ENCODE peak calls at places on chromosomes 1 and 21, in four cellular contexts. One of them, this sample, is unnamed.

GRCh38 chr1:39992888-39993287 is 37.9 kb downstream of the MFSD2A start:
- DNase-seq in fibroblast of lung: no peak
- DNase-seq in endodermal cell: peak; percentile 19
- DNase-seq in NT2/D1: no peak
- DNase-seq in this sample: no peak

GRCh38 chr1:3259020-3259419 is 190.0 kb downstream of the PRDM16 start:
- DNase-seq in fibroblast of lung: no peak
- DNase-seq in endodermal cell: no peak
- DNase-seq in NT2/D1: no peak
- DNase-seq in this sample: no peak

GRCh38 chr1:23664837-23665795 is 26.5 kb upstream of the RPL11 start:
- DNase-seq in fibroblast of lung: peak; percentile 26
- DNase-seq in endodermal cell: peak; percentile 61
- DNase-seq in NT2/D1: peak; percentile 13
- DNase-seq in this sample: peak; percentile 43

GRCh38 chr1:154839691-154840090 is 30.4 kb downstream of the KCNN3 start:
- DNase-seq in fibroblast of lung: no peak
- DNase-seq in endodermal cell: peak; percentile 74
- DNase-seq in NT2/D1: no peak
- DNase-seq in this sample: no peak

GRCh38 chr21:43287974-43288755 is 119.4 kb downstream of the CRYAA start:
- DNase-seq in fibroblast of lung: no peak
- DNase-seq in endodermal cell: no peak
- DNase-seq in NT2/D1: no peak
- DNase-seq in this sample: no peak

GRCh38 chr1:165162671-165163241 is 193.8 kb downstream of the LMX1A start:
- DNase-seq in fibroblast of lung: no peak
- DNase-seq in endodermal cell: peak; percentile 67
- DNase-seq in NT2/D1: no peak
- DNase-seq in this sample: peak; percentile 2

GRCh38 chr1:204003536-204003935 is 69.4 kb upstream of the SOX13 start:
- DNase-seq in fibroblast of lung: no peak
- DNase-seq in endodermal cell: no peak
- DNase-seq in NT2/D1: no peak
- DNase-seq in this sample: no peak

GRCh38 chr1:117586747-117587478 is 18.9 kb upstream of the TENT5C start:
- DNase-seq in fibroblast of lung: no peak
- DNase-seq in endodermal cell: no peak
- DNase-seq in NT2/D1: no peak
- DNase-seq in this sample: no peak

GRCh38 chr1:24743404-24744211 is 1.6 kb upstream of the CLIC4 start:
- DNase-seq in fibroblast of lung: peak; percentile 75
- DNase-seq in endodermal cell: peak; percentile 65
- DNase-seq in NT2/D1: no peak
- DNase-seq in this sample: peak; percentile 91
- H3K4me3 ChIP-seq in fibroblast of lung: peak overlapping the region; percentile 2
- H3K4me3 ChIP-seq in endodermal cell: no peak overlapping the region
- H3K4me3 ChIP-seq in NT2/D1: no peak overlapping the region
- H3K4me3 ChIP-seq in this sample: peak overlapping the region; percentile 39

DNA sequence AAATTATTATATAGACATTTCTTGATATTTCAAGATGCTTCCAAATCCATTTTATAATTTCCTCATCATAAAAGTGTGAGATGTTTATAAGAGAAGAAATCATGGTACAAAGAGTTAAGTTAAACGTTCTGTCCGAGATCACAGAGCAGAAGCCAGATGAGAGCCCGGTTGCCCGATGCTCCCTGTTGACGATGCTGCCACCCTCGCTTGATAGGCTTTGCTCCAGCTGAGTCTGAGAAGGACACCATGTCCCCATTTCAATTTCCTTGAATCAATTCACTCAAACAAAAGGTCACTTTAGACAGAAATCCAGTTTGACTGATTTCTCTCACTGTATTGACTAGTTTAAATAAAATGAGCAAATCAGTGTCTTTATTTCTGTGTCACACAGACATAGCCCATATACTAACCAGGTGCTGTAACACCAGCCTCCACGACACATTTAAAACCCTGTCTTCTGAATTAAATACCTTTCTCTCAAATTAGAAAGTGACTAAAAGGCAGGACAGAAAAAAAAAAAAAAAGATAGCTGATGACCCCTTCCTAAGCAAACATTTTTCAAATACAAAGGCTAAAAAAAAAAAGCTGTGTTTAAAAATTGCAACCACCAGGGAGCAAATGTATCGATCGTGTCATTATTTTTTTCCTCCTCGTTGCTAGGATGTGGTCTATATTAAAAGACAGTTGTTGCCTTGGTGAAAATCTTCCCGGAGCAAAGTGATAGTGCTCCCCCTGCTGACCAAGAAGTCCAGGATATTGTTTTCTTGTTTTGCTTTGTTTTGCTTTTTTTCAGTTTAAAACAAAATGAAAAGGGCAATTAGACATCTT is 35.2 kb downstream of the DNASE2B start:
- DNase-seq in fibroblast of lung: peak; percentile 85
- DNase-seq in endodermal cell: peak; percentile 77
- DNase-seq in NT2/D1: peak; percentile 64
- DNase-seq in this sample: peak; percentile 89
- H3K9ac ChIP-seq in fibroblast of lung: peak overlapping the region; percentile 29
- H3K9ac ChIP-seq in endodermal cell: no peak overlapping the region
- H3K9ac ChIP-seq in NT2/D1: no peak overlapping the region
- H3K9ac ChIP-seq in this sample: peak overlapping the region; percentile 47

GRCh38 chr1:202007279-202007678 is 3.1 kb upstream of the ELF3 start:
- DNase-seq in fibroblast of lung: no peak
- DNase-seq in endodermal cell: no peak
- DNase-seq in NT2/D1: no peak
- DNase-seq in this sample: no peak

GRCh38 chr1:202007703-202008489 is 2.5 kb upstream of the ELF3 start:
- DNase-seq in fibroblast of lung: no peak
- DNase-seq in endodermal cell: peak; percentile 93
- DNase-seq in NT2/D1: no peak
- DNase-seq in this sample: peak; percentile 62

GRCh38 chr1:202004711-202005110 is 5.7 kb upstream of the ELF3 start:
- DNase-seq in fibroblast of lung: no peak
- DNase-seq in endodermal cell: no peak
- DNase-seq in NT2/D1: no peak
- DNase-seq in this sample: no peak

GRCh38 chr1:202002447-202002846 is 7.9 kb upstream of the ELF3 start:
- DNase-seq in fibroblast of lung: no peak
- DNase-seq in endodermal cell: no peak
- DNase-seq in NT2/D1: no peak
- DNase-seq in this sample: no peak

GRCh38 chr1:202005958-202006357 is 4.4 kb upstream of the ELF3 start:
- DNase-seq in fibroblast of lung: peak; percentile 40
- DNase-seq in endodermal cell: peak; percentile 60
- DNase-seq in NT2/D1: no peak
- DNase-seq in this sample: peak; percentile 55
- H3K4me3 ChIP-seq in fibroblast of lung: no peak overlapping the region
- H3K4me3 ChIP-seq in endodermal cell: no peak overlapping the region
- H3K4me3 ChIP-seq in NT2/D1: no peak overlapping the region
- H3K4me3 ChIP-seq in this sample: no peak overlapping the region

GRCh38 chr1:42369471-42369870 is 11.1 kb upstream of the RIMKLA start:
- DNase-seq in fibroblast of lung: no peak
- DNase-seq in endodermal cell: no peak
- DNase-seq in NT2/D1: no peak
- DNase-seq in this sample: no peak

GRCh38 chr1:42368096-42368795 is 12.3 kb upstream of the RIMKLA start:
- DNase-seq in fibroblast of lung: no peak
- DNase-seq in endodermal cell: no peak
- DNase-seq in NT2/D1: no peak
- DNase-seq in this sample: no peak

GRCh38 chr1:42365118-42365517 is 15.5 kb upstream of the RIMKLA start:
- DNase-seq in fibroblast of lung: no peak
- DNase-seq in endodermal cell: no peak
- DNase-seq in NT2/D1: no peak
- DNase-seq in this sample: no peak

DNA sequence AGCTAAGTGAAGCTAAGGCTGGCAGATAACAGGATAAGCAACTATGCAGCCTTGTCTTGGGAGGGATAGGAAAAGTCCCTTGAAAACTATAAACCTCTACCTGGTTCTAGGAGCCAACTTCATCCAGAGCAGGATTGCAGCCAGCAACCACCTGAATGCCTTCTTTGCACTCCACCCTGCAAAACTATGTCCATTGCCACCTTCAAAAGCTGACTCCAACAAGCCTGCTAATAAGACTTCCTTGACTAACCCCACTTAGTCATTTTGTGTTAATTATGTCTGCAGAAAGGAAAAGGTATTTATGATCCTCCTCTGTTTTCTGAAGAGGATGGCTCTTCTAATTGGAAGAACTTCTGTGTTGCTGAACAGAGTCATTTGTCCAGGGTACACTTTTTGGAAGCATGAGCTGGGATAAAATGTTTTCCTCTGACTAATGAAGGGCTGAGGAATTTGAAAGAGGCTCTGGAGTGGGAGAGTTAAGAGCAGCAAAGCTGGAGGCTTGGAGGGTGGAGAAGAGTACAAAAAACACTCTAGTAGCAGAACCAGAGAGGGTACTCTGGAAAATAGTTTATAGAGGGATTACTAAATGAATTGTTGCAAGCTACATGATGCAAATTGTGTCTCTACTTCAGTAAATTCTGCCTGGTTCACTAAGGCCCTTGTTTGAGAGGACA is 9.6 kb upstream of the RIMKLA start:
- DNase-seq in fibroblast of lung: no peak
- DNase-seq in endodermal cell: no peak
- DNase-seq in NT2/D1: no peak
- DNase-seq in this sample: no peak
- H3K9ac ChIP-seq in fibroblast of lung: no peak overlapping the region
- H3K9ac ChIP-seq in endodermal cell: no peak overlapping the region
- H3K9ac ChIP-seq in NT2/D1: no peak overlapping the region
- H3K9ac ChIP-seq in this sample: no peak overlapping the region

GRCh38 chr1:30822966-30823581 is 65.5 kb upstream of the LAPTM5 start:
- DNase-seq in fibroblast of lung: peak; percentile 73
- DNase-seq in endodermal cell: no peak
- DNase-seq in NT2/D1: no peak
- DNase-seq in this sample: peak; percentile 29

GRCh38 chr1:30823969-30824735 is 66.6 kb upstream of the LAPTM5 start:
- DNase-seq in fibroblast of lung: peak; percentile 100
- DNase-seq in endodermal cell: peak; percentile 99
- DNase-seq in NT2/D1: peak; percentile 97
- DNase-seq in this sample: peak; percentile 99

GRCh38 chr1:30823627-30823968 is 66.0 kb upstream of the LAPTM5 start:
- DNase-seq in fibroblast of lung: no peak
- DNase-seq in endodermal cell: no peak
- DNase-seq in NT2/D1: no peak
- DNase-seq in this sample: no peak

GRCh38 chr1:30822006-30822405 is 64.4 kb upstream of the LAPTM5 start:
- DNase-seq in fibroblast of lung: no peak
- DNase-seq in endodermal cell: no peak
- DNase-seq in NT2/D1: no peak
- DNase-seq in this sample: no peak

DNA sequence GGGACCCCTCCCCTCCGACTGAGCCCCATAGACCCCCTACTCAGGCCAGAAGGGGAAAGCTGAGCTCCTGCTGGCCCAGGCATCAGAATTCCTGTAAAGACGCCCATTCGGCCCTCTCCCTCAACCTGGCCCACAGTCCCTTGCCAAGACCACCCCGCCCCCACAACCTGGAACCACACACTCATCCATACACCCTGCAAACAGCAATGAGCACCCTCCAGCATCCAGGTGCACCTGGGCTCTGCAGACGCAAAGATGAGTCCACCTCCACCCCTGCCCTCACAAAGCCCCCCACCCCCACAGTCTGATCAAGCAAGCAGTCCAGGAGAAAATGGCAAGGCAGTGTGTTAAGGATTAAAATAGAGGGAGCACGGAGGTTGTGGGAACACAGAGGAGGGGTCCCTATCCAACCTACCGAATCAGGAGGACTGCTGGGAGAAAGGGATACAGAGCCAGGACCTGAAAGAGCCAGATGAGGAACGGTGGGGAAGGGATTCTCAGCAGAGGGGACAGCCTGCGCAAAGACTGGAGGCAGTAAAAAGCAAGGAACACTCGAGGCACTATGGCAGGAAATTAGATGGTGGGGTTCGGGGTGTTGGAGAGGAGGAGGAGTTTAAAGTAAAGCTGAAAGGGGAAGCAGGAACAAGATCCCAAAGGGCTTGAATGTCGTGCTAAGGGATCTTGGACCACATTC is 67.3 kb upstream of the LAPTM5 start:
- DNase-seq in fibroblast of lung: no peak
- DNase-seq in endodermal cell: no peak
- DNase-seq in NT2/D1: no peak
- DNase-seq in this sample: no peak
- H3K4me3 ChIP-seq in fibroblast of lung: peak overlapping the region; percentile 42
- H3K4me3 ChIP-seq in endodermal cell: no peak overlapping the region
- H3K4me3 ChIP-seq in NT2/D1: peak overlapping the region; percentile 25
- H3K4me3 ChIP-seq in this sample: peak overlapping the region; percentile 82

DNA sequence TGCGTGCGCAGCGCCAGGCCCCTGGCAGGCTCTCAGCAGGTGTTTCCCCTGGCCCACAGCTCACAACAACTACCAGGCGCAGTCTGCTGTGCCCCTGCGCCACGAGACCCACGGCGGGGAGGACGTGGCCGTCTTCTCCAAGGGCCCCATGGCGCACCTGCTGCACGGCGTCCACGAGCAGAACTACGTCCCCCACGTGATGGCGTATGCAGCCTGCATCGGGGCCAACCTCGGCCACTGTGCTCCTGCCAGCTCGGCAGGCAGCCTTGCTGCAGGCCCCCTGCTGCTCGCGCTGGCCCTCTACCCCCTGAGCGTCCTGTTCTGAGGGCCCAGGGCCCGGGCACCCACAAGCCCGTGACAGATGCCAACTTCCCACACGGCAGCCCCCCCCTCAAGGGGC is 68.1 kb downstream of the ALPL start:
- DNase-seq in fibroblast of lung: no peak
- DNase-seq in endodermal cell: no peak
- DNase-seq in NT2/D1: no peak
- DNase-seq in this sample: no peak
- H3K9ac ChIP-seq in fibroblast of lung: no peak overlapping the region
- H3K9ac ChIP-seq in endodermal cell: no peak overlapping the region
- H3K9ac ChIP-seq in NT2/D1: no peak overlapping the region
- H3K9ac ChIP-seq in this sample: no peak overlapping the region

GRCh38 chr1:33036051-33036525 is 595 bp downstream of the AK2 start:
- DNase-seq in fibroblast of lung: peak; percentile 10
- DNase-seq in endodermal cell: no peak
- DNase-seq in NT2/D1: no peak
- DNase-seq in this sample: peak; percentile 36
- H3K4me3 ChIP-seq in fibroblast of lung: peak overlapping the region; percentile 90
- H3K4me3 ChIP-seq in endodermal cell: peak overlapping the region; percentile 85
- H3K4me3 ChIP-seq in NT2/D1: peak overlapping the region; percentile 93
- H3K4me3 ChIP-seq in this sample: peak overlapping the region; percentile 94

This sample was measured in adipocyte.